ENCODE peak calls at places on chromosome 13, in eight cellular contexts. One of them, this sample, is unnamed.

GRCh38 chr13:98484289-98485219 is 92.4 kb downstream of the STK24 start:
- DNase-seq in stimulated activated CD4-positive, alpha-beta T cell treated with anti-CD3 and anti-CD28 coated beads, Interleukin-1b, Interleukin-23, amount 100 ng/mL, for 24 hours: no peak
- DNase-seq in DMS53: peak
- DNase-seq in uterus: peak
- DNase-seq in KG1: no peak
- DNase-seq in activated T-cell treated with anti-CD3 and anti-CD28 coated beads, Interleukin-2, amount 50 U/mL, for 48 hours: peak
- DNase-seq in IMR-90: peak
- DNase-seq in foreskin fibroblast: peak
- DNase-seq in this sample: peak

GRCh38 chr13:112942689-112943308 is 26.2 kb upstream of the MCF2L start:
- DNase-seq in stimulated activated CD4-positive, alpha-beta T cell treated with anti-CD3 and anti-CD28 coated beads, Interleukin-1b, Interleukin-23, amount 100 ng/mL, for 24 hours: peak
- DNase-seq in DMS53: peak
- DNase-seq in uterus: peak
- DNase-seq in KG1: peak
- DNase-seq in activated T-cell treated with anti-CD3 and anti-CD28 coated beads, Interleukin-2, amount 50 U/mL, for 48 hours: peak
- DNase-seq in IMR-90: peak
- DNase-seq in foreskin fibroblast: peak
- DNase-seq in this sample: peak

GRCh38 chr13:45092668-45093067 is 27.6 kb upstream of the GTF2F2 start:
- DNase-seq in stimulated activated CD4-positive, alpha-beta T cell treated with anti-CD3 and anti-CD28 coated beads, Interleukin-1b, Interleukin-23, amount 100 ng/mL, for 24 hours: no peak
- DNase-seq in DMS53: no peak
- DNase-seq in uterus: no peak
- DNase-seq in KG1: no peak
- DNase-seq in activated T-cell treated with anti-CD3 and anti-CD28 coated beads, Interleukin-2, amount 50 U/mL, for 48 hours: no peak
- DNase-seq in IMR-90: no peak
- DNase-seq in foreskin fibroblast: peak
- DNase-seq in this sample: no peak

GRCh38 chr13:73767747-73768315 is 366.4 kb downstream of the KLF12 start:
- DNase-seq in stimulated activated CD4-positive, alpha-beta T cell treated with anti-CD3 and anti-CD28 coated beads, Interleukin-1b, Interleukin-23, amount 100 ng/mL, for 24 hours: no peak
- DNase-seq in DMS53: peak
- DNase-seq in uterus: no peak
- DNase-seq in KG1: no peak
- DNase-seq in activated T-cell treated with anti-CD3 and anti-CD28 coated beads, Interleukin-2, amount 50 U/mL, for 48 hours: peak
- DNase-seq in IMR-90: no peak
- DNase-seq in foreskin fibroblast: no peak
- DNase-seq in this sample: no peak

GRCh38 chr13:54845351-54845965 is 1816.8 kb downstream of the OLFM4 start:
- DNase-seq in stimulated activated CD4-positive, alpha-beta T cell treated with anti-CD3 and anti-CD28 coated beads, Interleukin-1b, Interleukin-23, amount 100 ng/mL, for 24 hours: no peak
- DNase-seq in DMS53: no peak
- DNase-seq in uterus: no peak
- DNase-seq in KG1: no peak
- DNase-seq in activated T-cell treated with anti-CD3 and anti-CD28 coated beads, Interleukin-2, amount 50 U/mL, for 48 hours: no peak
- DNase-seq in IMR-90: no peak
- DNase-seq in foreskin fibroblast: no peak
- DNase-seq in this sample: no peak

GRCh38 chr13:89455741-89456140 is 1784.6 kb downstream of the SLITRK5 start:
- DNase-seq in stimulated activated CD4-positive, alpha-beta T cell treated with anti-CD3 and anti-CD28 coated beads, Interleukin-1b, Interleukin-23, amount 100 ng/mL, for 24 hours: no peak
- DNase-seq in DMS53: peak
- DNase-seq in uterus: no peak
- DNase-seq in KG1: no peak
- DNase-seq in activated T-cell treated with anti-CD3 and anti-CD28 coated beads, Interleukin-2, amount 50 U/mL, for 48 hours: no peak
- DNase-seq in IMR-90: no peak
- DNase-seq in foreskin fibroblast: no peak
- DNase-seq in this sample: no peak

GRCh38 chr13:97914537-97914936 is 38.9 kb upstream of the IPO5 start:
- DNase-seq in stimulated activated CD4-positive, alpha-beta T cell treated with anti-CD3 and anti-CD28 coated beads, Interleukin-1b, Interleukin-23, amount 100 ng/mL, for 24 hours: no peak
- DNase-seq in DMS53: no peak
- DNase-seq in uterus: no peak
- DNase-seq in KG1: no peak
- DNase-seq in activated T-cell treated with anti-CD3 and anti-CD28 coated beads, Interleukin-2, amount 50 U/mL, for 48 hours: no peak
- DNase-seq in IMR-90: peak
- DNase-seq in foreskin fibroblast: peak
- DNase-seq in this sample: no peak

GRCh38 chr13:47126432-47126831 is 229.6 kb upstream of the HTR2A start:
- DNase-seq in stimulated activated CD4-positive, alpha-beta T cell treated with anti-CD3 and anti-CD28 coated beads, Interleukin-1b, Interleukin-23, amount 100 ng/mL, for 24 hours: no peak
- DNase-seq in DMS53: peak
- DNase-seq in uterus: no peak
- DNase-seq in KG1: no peak
- DNase-seq in activated T-cell treated with anti-CD3 and anti-CD28 coated beads, Interleukin-2, amount 50 U/mL, for 48 hours: no peak
- DNase-seq in IMR-90: no peak
- DNase-seq in foreskin fibroblast: peak
- DNase-seq in this sample: no peak

GRCh38 chr13:35964764-35965163 is 166.4 kb downstream of the DCLK1 start:
- DNase-seq in stimulated activated CD4-positive, alpha-beta T cell treated with anti-CD3 and anti-CD28 coated beads, Interleukin-1b, Interleukin-23, amount 100 ng/mL, for 24 hours: no peak
- DNase-seq in DMS53: no peak
- DNase-seq in uterus: no peak
- DNase-seq in KG1: no peak
- DNase-seq in activated T-cell treated with anti-CD3 and anti-CD28 coated beads, Interleukin-2, amount 50 U/mL, for 48 hours: no peak
- DNase-seq in IMR-90: peak
- DNase-seq in foreskin fibroblast: peak
- DNase-seq in this sample: no peak

GRCh38 chr13:36293497-36293896 is 4.1 kb downstream of the CCDC169 start:
- DNase-seq in stimulated activated CD4-positive, alpha-beta T cell treated with anti-CD3 and anti-CD28 coated beads, Interleukin-1b, Interleukin-23, amount 100 ng/mL, for 24 hours: no peak
- DNase-seq in DMS53: peak
- DNase-seq in uterus: no peak
- DNase-seq in KG1: no peak
- DNase-seq in activated T-cell treated with anti-CD3 and anti-CD28 coated beads, Interleukin-2, amount 50 U/mL, for 48 hours: no peak
- DNase-seq in IMR-90: no peak
- DNase-seq in foreskin fibroblast: no peak
- DNase-seq in this sample: no peak

GRCh38 chr13:44004881-44005280 is 125.2 kb downstream of the LACC1 start:
- DNase-seq in stimulated activated CD4-positive, alpha-beta T cell treated with anti-CD3 and anti-CD28 coated beads, Interleukin-1b, Interleukin-23, amount 100 ng/mL, for 24 hours: no peak
- DNase-seq in DMS53: no peak
- DNase-seq in uterus: no peak
- DNase-seq in KG1: no peak
- DNase-seq in activated T-cell treated with anti-CD3 and anti-CD28 coated beads, Interleukin-2, amount 50 U/mL, for 48 hours: no peak
- DNase-seq in IMR-90: peak
- DNase-seq in foreskin fibroblast: peak
- DNase-seq in this sample: no peak

GRCh38 chr13:101453784-101454201 is 1.3 kb downstream of the ITGBL1 start:
- DNase-seq in stimulated activated CD4-positive, alpha-beta T cell treated with anti-CD3 and anti-CD28 coated beads, Interleukin-1b, Interleukin-23, amount 100 ng/mL, for 24 hours: no peak
- DNase-seq in DMS53: peak
- DNase-seq in uterus: no peak
- DNase-seq in KG1: no peak
- DNase-seq in activated T-cell treated with anti-CD3 and anti-CD28 coated beads, Interleukin-2, amount 50 U/mL, for 48 hours: no peak
- DNase-seq in IMR-90: no peak
- DNase-seq in foreskin fibroblast: peak
- DNase-seq in this sample: peak

GRCh38 chr13:25886438-25887214 is 165.2 kb downstream of the SHISA2 start:
- DNase-seq in stimulated activated CD4-positive, alpha-beta T cell treated with anti-CD3 and anti-CD28 coated beads, Interleukin-1b, Interleukin-23, amount 100 ng/mL, for 24 hours: no peak
- DNase-seq in DMS53: peak
- DNase-seq in uterus: no peak
- DNase-seq in KG1: no peak
- DNase-seq in activated T-cell treated with anti-CD3 and anti-CD28 coated beads, Interleukin-2, amount 50 U/mL, for 48 hours: peak
- DNase-seq in IMR-90: peak
- DNase-seq in foreskin fibroblast: peak
- DNase-seq in this sample: no peak

GRCh38 chr13:96294930-96295657 is 205.2 kb downstream of the HS6ST3 start:
- DNase-seq in stimulated activated CD4-positive, alpha-beta T cell treated with anti-CD3 and anti-CD28 coated beads, Interleukin-1b, Interleukin-23, amount 100 ng/mL, for 24 hours: no peak
- DNase-seq in DMS53: no peak
- DNase-seq in uterus: no peak
- DNase-seq in KG1: no peak
- DNase-seq in activated T-cell treated with anti-CD3 and anti-CD28 coated beads, Interleukin-2, amount 50 U/mL, for 48 hours: no peak
- DNase-seq in IMR-90: no peak
- DNase-seq in foreskin fibroblast: no peak
- DNase-seq in this sample: no peak

GRCh38 chr13:97307882-97308624 is 85.9 kb downstream of the MBNL2 start:
- DNase-seq in stimulated activated CD4-positive, alpha-beta T cell treated with anti-CD3 and anti-CD28 coated beads, Interleukin-1b, Interleukin-23, amount 100 ng/mL, for 24 hours: no peak
- DNase-seq in DMS53: no peak
- DNase-seq in uterus: no peak
- DNase-seq in KG1: no peak
- DNase-seq in activated T-cell treated with anti-CD3 and anti-CD28 coated beads, Interleukin-2, amount 50 U/mL, for 48 hours: no peak
- DNase-seq in IMR-90: peak
- DNase-seq in foreskin fibroblast: peak
- DNase-seq in this sample: no peak

GRCh38 chr13:87234981-87235380 is 436.2 kb upstream of the SLITRK5 start:
- DNase-seq in stimulated activated CD4-positive, alpha-beta T cell treated with anti-CD3 and anti-CD28 coated beads, Interleukin-1b, Interleukin-23, amount 100 ng/mL, for 24 hours: no peak
- DNase-seq in DMS53: no peak
- DNase-seq in uterus: no peak
- DNase-seq in KG1: peak
- DNase-seq in activated T-cell treated with anti-CD3 and anti-CD28 coated beads, Interleukin-2, amount 50 U/mL, for 48 hours: no peak
- DNase-seq in IMR-90: peak
- DNase-seq in foreskin fibroblast: no peak
- DNase-seq in this sample: no peak

GRCh38 chr13:96817336-96817941 is 176.8 kb downstream of the OXGR1 start:
- DNase-seq in stimulated activated CD4-positive, alpha-beta T cell treated with anti-CD3 and anti-CD28 coated beads, Interleukin-1b, Interleukin-23, amount 100 ng/mL, for 24 hours: no peak
- DNase-seq in DMS53: peak
- DNase-seq in uterus: no peak
- DNase-seq in KG1: no peak
- DNase-seq in activated T-cell treated with anti-CD3 and anti-CD28 coated beads, Interleukin-2, amount 50 U/mL, for 48 hours: no peak
- DNase-seq in IMR-90: peak
- DNase-seq in foreskin fibroblast: peak
- DNase-seq in this sample: no peak

GRCh38 chr13:49533011-49533410 is 37.3 kb downstream of the PHF11 start:
- DNase-seq in stimulated activated CD4-positive, alpha-beta T cell treated with anti-CD3 and anti-CD28 coated beads, Interleukin-1b, Interleukin-23, amount 100 ng/mL, for 24 hours: no peak
- DNase-seq in DMS53: no peak
- DNase-seq in uterus: no peak
- DNase-seq in KG1: no peak
- DNase-seq in activated T-cell treated with anti-CD3 and anti-CD28 coated beads, Interleukin-2, amount 50 U/mL, for 48 hours: no peak
- DNase-seq in IMR-90: no peak
- DNase-seq in foreskin fibroblast: no peak
- DNase-seq in this sample: no peak

GRCh38 chr13:37127706-37128241 is 22.3 kb upstream of the CSNK1A1L start:
- DNase-seq in stimulated activated CD4-positive, alpha-beta T cell treated with anti-CD3 and anti-CD28 coated beads, Interleukin-1b, Interleukin-23, amount 100 ng/mL, for 24 hours: no peak
- DNase-seq in DMS53: peak
- DNase-seq in uterus: no peak
- DNase-seq in KG1: no peak
- DNase-seq in activated T-cell treated with anti-CD3 and anti-CD28 coated beads, Interleukin-2, amount 50 U/mL, for 48 hours: no peak
- DNase-seq in IMR-90: peak
- DNase-seq in foreskin fibroblast: peak
- DNase-seq in this sample: no peak

GRCh38 chr13:42544246-42544915 is 29.6 kb upstream of the TNFSF11 start:
- DNase-seq in stimulated activated CD4-positive, alpha-beta T cell treated with anti-CD3 and anti-CD28 coated beads, Interleukin-1b, Interleukin-23, amount 100 ng/mL, for 24 hours: no peak
- DNase-seq in DMS53: no peak
- DNase-seq in uterus: no peak
- DNase-seq in KG1: no peak
- DNase-seq in activated T-cell treated with anti-CD3 and anti-CD28 coated beads, Interleukin-2, amount 50 U/mL, for 48 hours: no peak
- DNase-seq in IMR-90: no peak
- DNase-seq in foreskin fibroblast: peak
- DNase-seq in this sample: no peak

GRCh38 chr13:109790951-109791605 is 4.7 kb upstream of the IRS2 start:
- DNase-seq in stimulated activated CD4-positive, alpha-beta T cell treated with anti-CD3 and anti-CD28 coated beads, Interleukin-1b, Interleukin-23, amount 100 ng/mL, for 24 hours: no peak
- DNase-seq in DMS53: peak
- DNase-seq in uterus: no peak
- DNase-seq in KG1: peak
- DNase-seq in activated T-cell treated with anti-CD3 and anti-CD28 coated beads, Interleukin-2, amount 50 U/mL, for 48 hours: no peak
- DNase-seq in IMR-90: peak
- DNase-seq in foreskin fibroblast: peak
- DNase-seq in this sample: peak

GRCh38 chr13:91726666-91727065 is 328.2 kb downstream of the GPC5 start:
- DNase-seq in stimulated activated CD4-positive, alpha-beta T cell treated with anti-CD3 and anti-CD28 coated beads, Interleukin-1b, Interleukin-23, amount 100 ng/mL, for 24 hours: no peak
- DNase-seq in DMS53: no peak
- DNase-seq in uterus: no peak
- DNase-seq in KG1: no peak
- DNase-seq in activated T-cell treated with anti-CD3 and anti-CD28 coated beads, Interleukin-2, amount 50 U/mL, for 48 hours: no peak
- DNase-seq in IMR-90: no peak
- DNase-seq in foreskin fibroblast: no peak
- DNase-seq in this sample: no peak

GRCh38 chr13:32265726-32266125 is 49.4 kb downstream of the ZAR1L start:
- DNase-seq in stimulated activated CD4-positive, alpha-beta T cell treated with anti-CD3 and anti-CD28 coated beads, Interleukin-1b, Interleukin-23, amount 100 ng/mL, for 24 hours: no peak
- DNase-seq in DMS53: no peak
- DNase-seq in uterus: no peak
- DNase-seq in KG1: no peak
- DNase-seq in activated T-cell treated with anti-CD3 and anti-CD28 coated beads, Interleukin-2, amount 50 U/mL, for 48 hours: no peak
- DNase-seq in IMR-90: no peak
- DNase-seq in foreskin fibroblast: no peak
- DNase-seq in this sample: no peak

GRCh38 chr13:97108535-97108910 is 113.6 kb upstream of the MBNL2 start:
- DNase-seq in stimulated activated CD4-positive, alpha-beta T cell treated with anti-CD3 and anti-CD28 coated beads, Interleukin-1b, Interleukin-23, amount 100 ng/mL, for 24 hours: no peak
- DNase-seq in DMS53: no peak
- DNase-seq in uterus: peak
- DNase-seq in KG1: no peak
- DNase-seq in activated T-cell treated with anti-CD3 and anti-CD28 coated beads, Interleukin-2, amount 50 U/mL, for 48 hours: no peak
- DNase-seq in IMR-90: peak
- DNase-seq in foreskin fibroblast: peak
- DNase-seq in this sample: peak

GRCh38 chr13:53045110-53045509 is 16.5 kb downstream of the OLFM4 start:
- DNase-seq in stimulated activated CD4-positive, alpha-beta T cell treated with anti-CD3 and anti-CD28 coated beads, Interleukin-1b, Interleukin-23, amount 100 ng/mL, for 24 hours: no peak
- DNase-seq in DMS53: no peak
- DNase-seq in uterus: peak
- DNase-seq in KG1: no peak
- DNase-seq in activated T-cell treated with anti-CD3 and anti-CD28 coated beads, Interleukin-2, amount 50 U/mL, for 48 hours: no peak
- DNase-seq in IMR-90: no peak
- DNase-seq in foreskin fibroblast: no peak
- DNase-seq in this sample: no peak

GRCh38 chr13:27953671-27954405 is 15.3 kb downstream of the CDX2 start:
- DNase-seq in stimulated activated CD4-positive, alpha-beta T cell treated with anti-CD3 and anti-CD28 coated beads, Interleukin-1b, Interleukin-23, amount 100 ng/mL, for 24 hours: peak
- DNase-seq in DMS53: peak
- DNase-seq in uterus: peak
- DNase-seq in KG1: peak
- DNase-seq in activated T-cell treated with anti-CD3 and anti-CD28 coated beads, Interleukin-2, amount 50 U/mL, for 48 hours: peak
- DNase-seq in IMR-90: peak
- DNase-seq in foreskin fibroblast: peak
- DNase-seq in this sample: peak

GRCh38 chr13:75425216-75426009 is 56.6 kb downstream of the TBC1D4 start:
- DNase-seq in stimulated activated CD4-positive, alpha-beta T cell treated with anti-CD3 and anti-CD28 coated beads, Interleukin-1b, Interleukin-23, amount 100 ng/mL, for 24 hours: no peak
- DNase-seq in DMS53: no peak
- DNase-seq in uterus: no peak
- DNase-seq in KG1: no peak
- DNase-seq in activated T-cell treated with anti-CD3 and anti-CD28 coated beads, Interleukin-2, amount 50 U/mL, for 48 hours: no peak
- DNase-seq in IMR-90: no peak
- DNase-seq in foreskin fibroblast: no peak
- DNase-seq in this sample: no peak

GRCh38 chr13:94028234-94029145 is 451.0 kb downstream of the DCT start:
- DNase-seq in stimulated activated CD4-positive, alpha-beta T cell treated with anti-CD3 and anti-CD28 coated beads, Interleukin-1b, Interleukin-23, amount 100 ng/mL, for 24 hours: no peak
- DNase-seq in DMS53: no peak
- DNase-seq in uterus: no peak
- DNase-seq in KG1: no peak
- DNase-seq in activated T-cell treated with anti-CD3 and anti-CD28 coated beads, Interleukin-2, amount 50 U/mL, for 48 hours: no peak
- DNase-seq in IMR-90: no peak
- DNase-seq in foreskin fibroblast: no peak
- DNase-seq in this sample: no peak

GRCh38 chr13:28564030-28564429 is 69.1 kb upstream of the FLT1 start:
- DNase-seq in stimulated activated CD4-positive, alpha-beta T cell treated with anti-CD3 and anti-CD28 coated beads, Interleukin-1b, Interleukin-23, amount 100 ng/mL, for 24 hours: no peak
- DNase-seq in DMS53: peak
- DNase-seq in uterus: no peak
- DNase-seq in KG1: no peak
- DNase-seq in activated T-cell treated with anti-CD3 and anti-CD28 coated beads, Interleukin-2, amount 50 U/mL, for 48 hours: no peak
- DNase-seq in IMR-90: no peak
- DNase-seq in foreskin fibroblast: no peak
- DNase-seq in this sample: no peak

This sample was measured in adrenal gland.